ENCODE peak calls at places on chromosomes 11 and 22, in seven cellular contexts. K, E, F, Q, Z, Y and R are unnamed samples. For H3K4me1, the result is how much of the 10 kb centered on the place peaks cover.

GRCh38 chr11:86579406-86579731 is 93.0 kb downstream of the ME3 start:
- DNase-seq in K (no peak), E (no peak), F (peak), Q (no peak), Z (no peak), Y (no peak), R (no peak)

GRCh38 chr11:70692131-70692530 is 293.8 kb downstream of the CTTN start:
- DNase-seq in K (no peak), E (no peak), F (no peak), Q (no peak), Z (no peak), Y (no peak), R (no peak)

GRCh38 chr22:48402591-48403031 is 1425.1 kb downstream of the BRD1 start:
- DNase-seq in K (no peak), E (no peak), F (no peak), Q (no peak), Z (no peak), Y (no peak), R (no peak)

GRCh38 chr22:41732096-41732772 is 32.9 kb downstream of the MEI1 start:
- DNase-seq in K (no peak), E (no peak), F (no peak), Q (no peak), Z (no peak), Y (no peak), R (no peak)

GRCh38 chr11:110566577-110566976 is 136.8 kb downstream of the FDX1 start:
- DNase-seq in K (no peak), E (no peak), F (no peak), Q (no peak), Z (no peak), Y (no peak), R (no peak)

GRCh38 chr11:3626250-3626960 is 15.4 kb downstream of the ART5 start:
- DNase-seq in K (no peak), E (no peak), F (no peak), Q (no peak), Z (no peak), Y (no peak), R (no peak)

GRCh38 chr11:8066911-8067455 is 14.0 kb upstream of the TUB start:
- DNase-seq in K (no peak), E (no peak), F (no peak), Q (no peak), Z (no peak), Y (no peak), R (no peak)

GRCh38 chr11:84247931-84248330 is 961.8 kb upstream of the CCDC90B start:
- DNase-seq in K (no peak), E (no peak), F (no peak), Q (no peak), Z (no peak), Y (no peak), R (no peak)

GRCh38 chr11:78958444-78958843 is 383.8 kb upstream of the NARS2 start:
- DNase-seq in K (no peak), E (no peak), F (no peak), Q (no peak), Z (no peak), Y (no peak), R (no peak)

GRCh38 chr22:27238935-27239510 is 562.5 kb downstream of the MN1 start:
- DNase-seq in K (no peak), E (peak), F (peak), Q (no peak), Z (no peak), Y (peak), R (no peak)

GRCh38 chr11:71519546-71519945 is 7.5 kb upstream of the KRTAP5-7 start:
- DNase-seq in K (no peak), E (no peak), F (no peak), Q (no peak), Z (no peak), Y (no peak), R (no peak)

GRCh38 chr22:37544955-37545702 is 15.2 kb upstream of the CDC42EP1 start:
- DNase-seq in K (peak), E (peak), F (peak), Q (peak), Z (no peak), Y (no peak), R (no peak)

GRCh38 chr11:71488086-71488967 is 35.3 kb downstream of the NADSYN1 start:
- DNase-seq in K (no peak), E (peak), F (peak), Q (no peak), Z (no peak), Y (peak), R (no peak)

DNA sequence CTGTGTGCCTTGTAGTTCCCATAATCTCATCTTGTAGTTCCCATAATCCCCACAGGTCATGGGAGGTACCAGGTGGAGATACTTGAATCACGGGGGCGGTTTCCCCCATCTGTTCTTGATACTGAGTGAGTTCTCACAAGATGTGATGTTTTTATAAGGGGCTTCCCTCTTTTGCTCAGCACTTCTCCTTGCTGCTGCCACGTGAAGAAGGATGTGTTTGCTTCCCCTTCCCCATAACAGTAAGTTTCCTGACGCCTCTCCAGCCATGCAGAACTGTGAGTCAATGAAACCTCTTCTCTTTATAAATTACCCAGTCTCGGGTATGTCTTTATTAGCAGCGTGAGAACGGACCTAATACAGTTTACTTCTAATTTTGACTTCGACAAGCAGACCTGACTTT is 14.0 kb upstream of the SMIM38 start:
- DNase-seq in K (no peak), E (no peak), F (no peak), Q (no peak), Z (no peak), Y (no peak), R (no peak)
- TF ChIP-seq MAX in K (no peak), E (no peak), F (no peak), Q (no peak), Z (no peak), Y (no peak), R (no peak)

GRCh38 chr22:33894515-33894914 is 25.8 kb downstream of the LARGE1 start:
- DNase-seq in K (peak), E (peak), F (no peak), Q (no peak), Z (no peak), Y (no peak), R (no peak)
- H3K4me1 ChIP-seq in K (under half), E (under half), F (under half), Q (under half), Z (half or more), Y (under half), R (under half)

GRCh38 chr11:17413414-17414316 is 25.2 kb upstream of the KCNJ11 start:
- DNase-seq in K (peak), E (no peak), F (no peak), Q (no peak), Z (no peak), Y (no peak), R (no peak)
- TF ChIP-seq POLR2A in K (no peak), E (no peak), F (no peak), Q (no peak), Z (no peak), Y (no peak), R (no peak)

DNA sequence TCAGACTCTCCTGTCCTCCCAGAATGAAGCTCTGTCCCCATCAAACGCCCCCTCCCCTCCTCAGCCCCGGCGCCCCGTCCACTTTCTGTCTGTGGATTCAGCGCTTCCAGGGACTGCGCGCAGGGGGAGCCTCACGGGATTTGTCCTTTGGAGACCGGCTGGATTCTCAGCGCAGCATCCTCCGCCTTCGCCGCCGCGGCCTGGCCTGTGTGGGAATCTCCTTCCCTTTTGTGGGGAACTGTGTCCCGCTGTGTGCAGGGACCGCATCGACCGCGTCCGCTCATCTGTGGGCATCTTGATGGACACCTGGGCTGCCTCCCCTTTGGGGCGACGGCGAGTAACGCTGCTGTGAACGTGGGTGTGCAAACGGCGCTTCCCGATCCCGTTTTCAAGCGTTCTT is 1.1 kb upstream of the SCT start:
- DNase-seq in K (no peak), E (no peak), F (no peak), Q (no peak), Z (no peak), Y (no peak), R (no peak)
- TF ChIP-seq MAX in K (no peak), E (no peak), F (no peak), Q (no peak), Z (no peak), Y (no peak), R (no peak)

GRCh38 chr22:20249797-20250354 is 18.2 kb downstream of the RTN4R start:
- DNase-seq in K (no peak), E (no peak), F (peak), Q (no peak), Z (no peak), Y (no peak), R (no peak)
- H3K4me1 ChIP-seq in K (under half), E (under half), F (under half), Q (under half), Z (under half), Y (under half), R (under half)